ENCODE peak calls at places on chromosomes 1 and 21, in six cellular contexts. A, L, F, O, C and Q are unnamed samples.

GRCh38 chr1:201746156-201746555 is 82.8 kb upstream of the IPO9 start:
- DNase-seq in A (no peak), L (no peak), F (no peak), O (no peak), C (no peak), Q (no peak)

GRCh38 chr1:155295942-155296267 is 5.3 kb downstream of the PKLR start:
- DNase-seq in A (no peak), L (no peak), F (no peak), O (no peak), C (no peak), Q (no peak)

GRCh38 chr1:44696789-44697188 is 22.3 kb downstream of the ARMH1 start:
- DNase-seq in A (no peak), L (no peak), F (no peak), O (no peak), C (no peak), Q (no peak)

GRCh38 chr21:41786521-41786987 is 19.7 kb upstream of the RIPK4 start:
- DNase-seq in A (no peak), L (no peak), F (no peak), O (peak), C (peak), Q (no peak)

GRCh38 chr1:35477870-35478269 is 79.3 kb downstream of the KIAA0319L start:
- DNase-seq in A (no peak), L (no peak), F (no peak), O (no peak), C (no peak), Q (no peak)

GRCh38 chr1:91555821-91556531 is 55.3 kb downstream of the CDC7 start:
- DNase-seq in A (no peak), L (peak), F (no peak), O (peak), C (peak), Q (no peak)

GRCh38 chr1:15693371-15693770 is 9.3 kb downstream of the PLEKHM2 start:
- DNase-seq in A (no peak), L (no peak), F (no peak), O (no peak), C (no peak), Q (no peak)

GRCh38 chr1:190373705-190374336 is 103.8 kb downstream of the BRINP3 start:
- DNase-seq in A (no peak), L (peak), F (no peak), O (peak), C (peak), Q (no peak)

GRCh38 chr1:154221815-154222081 is 993 bp downstream of the UBAP2L start:
- DNase-seq in A (no peak), L (peak), F (no peak), O (peak), C (peak), Q (no peak)

GRCh38 chr1:21313146-21313885 is 23.1 kb upstream of the ECE1 start:
- DNase-seq in A (peak), L (peak), F (no peak), O (peak), C (peak), Q (no peak)

GRCh38 chr1:99181892-99182291 is 82.4 kb upstream of the PLPPR4 start:
- DNase-seq in A (no peak), L (peak), F (no peak), O (peak), C (peak), Q (no peak)

DNA sequence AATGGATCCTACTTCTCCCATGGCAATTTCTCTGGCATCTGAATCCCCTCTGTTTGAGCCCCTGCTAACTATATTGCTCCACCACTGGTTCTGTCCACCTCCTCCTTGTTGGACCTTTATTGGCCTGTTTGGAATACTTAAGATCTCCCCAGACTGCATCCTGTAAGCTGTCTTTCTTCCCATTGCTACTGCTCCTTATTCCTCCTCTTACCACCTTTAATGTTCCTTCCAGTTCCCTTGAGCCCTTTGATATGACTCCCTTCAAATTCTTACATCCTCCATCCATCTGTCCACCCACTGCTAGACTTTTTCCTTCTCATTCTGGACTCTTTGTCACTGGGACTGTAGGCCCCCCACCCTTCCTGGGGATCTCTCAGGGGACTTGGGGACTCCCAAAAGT is 31.0 kb downstream of the LRIG2 start:
- DNase-seq in A (no peak), L (no peak), F (no peak), O (no peak), C (no peak), Q (no peak)
- TF ChIP-seq CTCF in A (no peak), L (no peak), F (no peak), O (no peak), C (no peak), Q (no peak)

GRCh38 chr1:109980324-109981127 is 4.0 kb upstream of the AHCYL1 start:
- DNase-seq in A (no peak), L (no peak), F (peak), O (no peak), C (no peak), Q (peak)
- TF ChIP-seq CTCF in A (peak), L (peak), F (peak), O (peak), C (peak), Q (peak)

GRCh38 chr1:228217551-228218344 is 9.9 kb downstream of the OBSCN start:
- DNase-seq in A (no peak), L (no peak), F (no peak), O (no peak), C (no peak), Q (no peak)

GRCh38 chr1:228216371-228217320 is 8.8 kb downstream of the OBSCN start:
- DNase-seq in A (no peak), L (no peak), F (no peak), O (no peak), C (no peak), Q (peak)

GRCh38 chr1:228219245-228219961 is 11.6 kb downstream of the OBSCN start:
- DNase-seq in A (no peak), L (no peak), F (no peak), O (no peak), C (no peak), Q (no peak)

GRCh38 chr1:228219962-228220780 is 12.3 kb downstream of the OBSCN start:
- DNase-seq in A (no peak), L (no peak), F (no peak), O (no peak), C (no peak), Q (no peak)

GRCh38 chr1:228218513-228219244 is 10.8 kb downstream of the OBSCN start:
- DNase-seq in A (no peak), L (no peak), F (no peak), O (no peak), C (no peak), Q (no peak)
- TF ChIP-seq CTCF in A (no peak), L (no peak), F (no peak), O (no peak), C (no peak), Q (no peak)

DNA sequence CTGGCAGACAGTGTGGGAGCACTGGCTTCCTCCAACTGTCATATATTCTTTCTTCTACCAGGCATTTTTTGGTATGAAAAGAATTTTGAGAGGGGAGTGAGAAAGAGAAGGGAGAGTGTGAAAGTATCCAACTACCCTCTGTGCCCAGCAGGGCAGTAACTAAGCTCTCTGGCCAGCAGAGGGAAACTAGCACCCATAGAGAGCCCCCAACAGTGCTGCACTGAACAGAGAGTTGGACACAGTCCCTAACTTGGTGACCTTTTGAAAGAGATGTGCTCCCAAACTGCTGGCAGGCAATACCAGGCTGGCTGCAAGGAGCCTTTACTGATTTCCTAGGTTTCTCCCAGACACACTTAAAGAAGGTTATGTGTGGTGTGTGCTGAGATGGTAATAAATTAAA is 118.8 kb upstream of the PBX1 start:
- DNase-seq in A (peak), L (peak), F (no peak), O (peak), C (peak), Q (no peak)
- TF ChIP-seq CTCF in A (peak), L (peak), F (peak), O (peak), C (peak), Q (no peak)

DNA sequence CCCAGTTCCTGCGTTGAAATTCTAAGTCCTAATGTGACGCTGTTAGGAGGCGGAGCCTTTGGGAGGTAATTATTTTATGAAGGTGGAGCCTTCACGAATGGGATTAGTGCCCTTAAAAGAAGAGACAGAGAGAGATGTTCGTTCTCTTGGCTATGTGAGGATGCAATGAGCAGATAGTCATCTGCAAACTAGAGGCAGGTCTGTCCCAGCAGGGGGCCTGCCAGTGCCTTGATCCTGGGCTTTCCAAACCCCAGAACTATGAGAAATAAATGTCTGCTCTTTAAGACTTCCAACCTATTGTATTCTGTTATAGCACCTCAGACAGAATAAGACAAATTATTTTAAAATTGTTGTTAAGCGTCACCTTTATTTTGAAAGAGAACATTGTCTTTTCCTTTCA is 123.1 kb upstream of the KCNJ6 start:
- DNase-seq in A (no peak), L (no peak), F (no peak), O (no peak), C (no peak), Q (no peak)
- TF ChIP-seq CTCF in A (no peak), L (no peak), F (no peak), O (no peak), C (no peak), Q (no peak)

GRCh38 chr1:172940170-172940855 is 110.4 kb downstream of the TNFSF18 start:
- DNase-seq in A (no peak), L (peak), F (no peak), O (peak), C (peak), Q (no peak)

GRCh38 chr1:172939475-172939874 is 111.3 kb downstream of the TNFSF18 start:
- DNase-seq in A (no peak), L (no peak), F (no peak), O (no peak), C (no peak), Q (no peak)

GRCh38 chr1:172936088-172936487 is 114.7 kb downstream of the TNFSF18 start:
- DNase-seq in A (no peak), L (no peak), F (no peak), O (no peak), C (no peak), Q (no peak)

GRCh38 chr1:172941456-172941855 is 109.3 kb downstream of the TNFSF18 start:
- DNase-seq in A (no peak), L (no peak), F (no peak), O (no peak), C (peak), Q (no peak)

GRCh38 chr1:172938676-172939075 is 112.1 kb downstream of the TNFSF18 start:
- DNase-seq in A (no peak), L (peak), F (no peak), O (peak), C (peak), Q (no peak)
- TF ChIP-seq CTCF in A (no peak), L (no peak), F (no peak), O (no peak), C (no peak), Q (no peak)

GRCh38 chr1:63802109-63802508 is 28.3 kb downstream of the ROR1 start:
- DNase-seq in A (no peak), L (no peak), F (no peak), O (no peak), C (no peak), Q (no peak)
- TF ChIP-seq CTCF in A (no peak), L (no peak), F (no peak), O (no peak), C (no peak), Q (no peak)

GRCh38 chr1:230067871-230068814 is 1.1 kb downstream of the GALNT2 start:
- DNase-seq in A (peak), L (no peak), F (peak), O (peak), C (no peak), Q (peak)
- TF ChIP-seq CTCF in A (no peak), L (peak), F (no peak), O (no peak), C (peak), Q (no peak)

GRCh38 chr1:3051270-3052268 is 17.4 kb upstream of the PRDM16 start:
- DNase-seq in A (no peak), L (no peak), F (no peak), O (no peak), C (no peak), Q (no peak)
- TF ChIP-seq CTCF in A (no peak), L (no peak), F (no peak), O (no peak), C (no peak), Q (no peak)